ENCODE peak calls at places on chromosomes 3 and 15, in eight cellular contexts. K is adrenal gland, N is stomach, X is transverse colon, I is GM12892, T is uterus, S is lower leg skin, F is heart left ventricle. B is an unnamed sample.

GRCh38 chr15:76274226-76274625 is 37.0 kb downstream of the ETFA start:
- DNase-seq in X (no peak), K (peak; percentile 38), S (no peak), N (no peak), T (no peak), F (no peak), I (no peak), B (no peak)

GRCh38 chr3:72334681-72335457 is 513.4 kb downstream of the SHQ1 start:
- DNase-seq in X (no peak), K (no peak), T (no peak), F (no peak), S (no peak), N (no peak), I (no peak), B (no peak)

GRCh38 chr3:122560680-122561079 is 3.4 kb downstream of the PARP9 start:
- DNase-seq in T (peak; percentile 49), K (peak; percentile 38), I (peak; percentile 28), S (peak; percentile 35), X (peak; percentile 56), N (peak; percentile 55), F (peak; percentile 35), B (no peak)

GRCh38 chr15:90823455-90823974 is 44.9 kb upstream of the FURIN start:
- DNase-seq in N (no peak), K (no peak), F (no peak), I (no peak), X (peak; percentile 69), T (no peak), S (no peak), B (no peak)

GRCh38 chr15:64274541-64274940 is 81.4 kb downstream of the CSNK1G1 start:
- DNase-seq in X (no peak), N (no peak), K (no peak), S (no peak), I (no peak), T (no peak), F (no peak), B (no peak)

GRCh38 chr3:100333970-100334339 is 602 bp upstream of the NIT2 start:
- DNase-seq in I (no peak), N (no peak), X (no peak), K (no peak), T (no peak), S (no peak), F (no peak), B (no peak)

GRCh38 chr15:29364429-29365078 is 94.9 kb upstream of the NSMCE3 start:
- DNase-seq in S (no peak), X (no peak), I (no peak), N (no peak), K (no peak), F (no peak), T (no peak), B (no peak)

GRCh38 chr15:101182215-101182614 is 69.6 kb downstream of the CHSY1 start:
- DNase-seq in I (no peak), N (no peak), S (no peak), F (no peak), K (no peak), T (no peak), X (no peak), B (no peak)

GRCh38 chr3:96960661-96961330 is 146.4 kb downstream of the EPHA6 start:
- DNase-seq in N (no peak), I (no peak), K (no peak), X (no peak), F (no peak), S (no peak), T (no peak), B (no peak)

GRCh38 chr15:71680079-71680461 is 130.3 kb upstream of the NR2E3 start:
- DNase-seq in X (no peak), I (no peak), F (no peak), T (no peak), N (peak; percentile 28), K (no peak), S (no peak), B (no peak)

GRCh38 chr15:85742186-85742751 is 52.5 kb downstream of the KLHL25 start:
- DNase-seq in X (no peak), I (no peak), F (no peak), S (no peak), N (no peak), K (no peak), T (peak; percentile 44), B (no peak)

GRCh38 chr3:195260286-195260905 is 10.6 kb downstream of the XXYLT1 start:
- DNase-seq in X (peak; percentile 52), K (peak; percentile 47), N (no peak), F (peak; percentile 46), S (no peak), T (no peak), I (no peak), B (no peak)

GRCh38 chr3:187738400-187739124 is 6.7 kb downstream of the BCL6 start:
- DNase-seq in T (peak; percentile 96), N (peak; percentile 87), X (peak; percentile 90), F (peak; percentile 92), I (peak; percentile 65), K (peak; percentile 97), S (peak; percentile 92), B (peak; percentile 92)
- TF ChIP-seq POLR2A in T (peak; percentile 24), N (no peak), X (peak; percentile 31), F (peak; percentile 45), I (no peak), K (peak; percentile 78), S (no peak), B (peak; percentile 64)

GRCh38 chr3:127456471-127457093 is 134.0 kb downstream of the TPRA1 start:
- DNase-seq in S (no peak), I (no peak), N (peak; percentile 67), F (no peak), K (peak; percentile 23), X (no peak), T (no peak), B (no peak)
- TF ChIP-seq POLR2A in S (no peak), I (no peak), N (no peak), F (no peak), K (no peak), X (no peak), T (no peak), B (no peak)

GRCh38 chr3:149752051-149752787 is at the start of gene COMMD2:
- DNase-seq in N (peak; percentile 76), F (peak; percentile 80), S (peak; percentile 49), I (peak; percentile 46), T (peak; percentile 71), K (peak; percentile 69), X (peak; percentile 78), B (peak; percentile 65)
- TF ChIP-seq POLR2A in N (no peak), F (peak; percentile 53), S (no peak), I (peak; percentile 91), T (peak; percentile 50), K (peak; percentile 66), X (peak; percentile 64), B (no peak)

GRCh38 chr3:150762662-150763121 is 277 bp downstream of the SIAH2 start:
- DNase-seq in F (no peak), T (no peak), X (no peak), S (no peak), K (no peak), I (no peak), N (no peak), B (no peak)
- TF ChIP-seq POLR2A in F (peak; percentile 95), T (no peak), X (no peak), S (no peak), K (peak; percentile 97), I (no peak), N (no peak), B (peak; percentile 98)

GRCh38 chr3:66427951-66428350 is 72.9 kb downstream of the LRIG1 start:
- DNase-seq in N (no peak), S (no peak), X (no peak), I (no peak), F (no peak), T (no peak), K (no peak), B (no peak)

GRCh38 chr3:66427352-66427751 is 73.5 kb downstream of the LRIG1 start:
- DNase-seq in X (no peak), T (no peak), S (no peak), F (no peak), K (no peak), N (no peak), I (no peak), B (no peak)

GRCh38 chr3:66430876-66431275 is 69.9 kb downstream of the LRIG1 start:
- DNase-seq in T (no peak), K (no peak), N (no peak), X (no peak), F (no peak), I (no peak), S (no peak), B (no peak)

GRCh38 chr3:66426135-66426534 is 74.7 kb downstream of the LRIG1 start:
- DNase-seq in I (no peak), S (no peak), F (no peak), T (no peak), K (no peak), N (no peak), X (no peak), B (no peak)

DNA sequence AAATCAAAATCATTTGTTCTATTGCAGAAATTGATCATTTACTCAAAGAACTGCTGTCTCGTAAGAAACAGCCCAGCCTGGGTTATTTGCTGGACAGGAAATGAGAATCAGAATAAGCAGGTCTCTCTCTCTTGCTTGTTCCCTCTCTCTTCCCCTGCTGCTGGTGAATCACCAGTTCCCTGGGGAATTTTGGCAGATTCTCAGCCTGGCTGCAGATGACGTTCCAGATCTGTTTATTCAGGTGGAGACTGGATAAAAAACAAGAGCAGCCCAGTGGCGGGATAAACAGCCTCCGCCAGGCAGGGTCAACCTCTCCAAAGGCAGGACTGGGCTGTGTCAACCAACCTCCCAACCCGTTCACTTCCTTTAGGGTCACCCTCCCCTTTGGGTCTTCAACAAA is 72.1 kb downstream of the LRIG1 start:
- DNase-seq in K (peak; percentile 86), N (peak; percentile 76), X (peak; percentile 66), T (peak; percentile 92), S (peak; percentile 88), F (peak; percentile 75), I (no peak), B (peak; percentile 91)
- TF ChIP-seq POLR2A in K (no peak), N (no peak), X (no peak), T (no peak), S (no peak), F (no peak), I (no peak), B (peak; percentile 20)

B was measured in gastrocnemius medialis.